ENCODE peak calls at places on chromosomes 3 and 15, in eight cellular contexts. U, R, Y, N, Z, C, T and B are unnamed samples.

GRCh38 chr3:156787926-156788663 is 38.1 kb upstream of the LEKR1 start:
- DNase-seq in C (no peak), Z (no peak), U (no peak), T (no peak), R (no peak), Y (no peak), N (peak; percentile 85), B (no peak)

GRCh38 chr3:171420667-171421066 is 39.5 kb downstream of the TNIK start:
- DNase-seq in U (peak; percentile 32), N (peak; percentile 49), C (no peak), Y (no peak), Z (no peak), T (no peak), R (no peak), B (no peak)

GRCh38 chr3:170967126-170967525 is 58.7 kb upstream of the EIF5A2 start:
- DNase-seq in Y (no peak), N (no peak), R (no peak), U (no peak), C (no peak), T (no peak), Z (no peak), B (no peak)

GRCh38 chr15:73686781-73687256 is 2.6 kb downstream of the CD276 start:
- DNase-seq in C (no peak), U (no peak), Z (no peak), T (no peak), Y (no peak), R (no peak), N (peak; percentile 90), B (no peak)

GRCh38 chr3:111747490-111747889 is 111.6 kb upstream of the PHLDB2 start:
- DNase-seq in T (no peak), U (no peak), Z (no peak), C (no peak), R (no peak), Y (no peak), N (no peak), B (no peak)

GRCh38 chr15:56739964-56740640 is 6.8 kb upstream of the ZNF280D start:
- DNase-seq in T (no peak), R (no peak), U (no peak), N (no peak), C (no peak), Y (no peak), Z (no peak), B (peak; percentile 83)

GRCh38 chr3:79358327-79358726 is 409.5 kb downstream of the ROBO1 start:
- DNase-seq in C (no peak), R (no peak), Y (no peak), U (no peak), Z (no peak), T (no peak), N (no peak), B (no peak)

GRCh38 chr3:106829206-106829605 is 548.0 kb upstream of the CCDC54 start:
- DNase-seq in C (no peak), N (no peak), T (peak; percentile 42), Z (no peak), R (no peak), U (no peak), Y (no peak), B (peak; percentile 59)

GRCh38 chr3:69226071-69226470 is 103.7 kb upstream of the LMOD3 start:
- DNase-seq in C (no peak), Z (no peak), T (no peak), R (no peak), U (no peak), Y (no peak), N (no peak), B (no peak)

GRCh38 chr3:64008952-64009351 is 14.3 kb downstream of the PSMD6 start:
- DNase-seq in Y (no peak), U (no peak), N (peak; percentile 16), Z (no peak), R (no peak), T (no peak), C (no peak), B (no peak)

GRCh38 chr3:64008487-64008886 is 14.8 kb downstream of the PSMD6 start:
- DNase-seq in Z (no peak), N (no peak), C (no peak), R (no peak), T (no peak), U (no peak), Y (no peak), B (no peak)

GRCh38 chr3:64010199-64010598 is 13.1 kb downstream of the PSMD6 start:
- DNase-seq in R (no peak), T (no peak), Y (no peak), C (no peak), N (no peak), Z (no peak), U (no peak), B (no peak)

GRCh38 chr3:64009528-64009927 is 13.8 kb downstream of the PSMD6 start:
- DNase-seq in T (no peak), U (no peak), N (no peak), Y (no peak), C (no peak), R (no peak), Z (no peak), B (no peak)

GRCh38 chr3:64011685-64012084 is 11.6 kb downstream of the PSMD6 start:
- DNase-seq in C (no peak), Z (no peak), T (no peak), N (peak; percentile 77), Y (no peak), R (no peak), U (peak; percentile 48), B (no peak)
- H3K36me3 ChIP-seq in C (peaks cover 94% of the 10 kb centered on the region), Z (peaks cover 98% of the 10 kb centered on the region), T (peaks cover 35% of the 10 kb centered on the region), N (peaks cover 16% of the 10 kb centered on the region), Y (no peaks in the 10 kb centered on the region), R (peaks cover 27% of the 10 kb centered on the region), U (no peaks in the 10 kb centered on the region), B (peaks cover 40% of the 10 kb centered on the region)

GRCh38 chr3:42600958-42601675 is 631 bp downstream of the NKTR start:
- DNase-seq in N (peak; percentile 61), C (no peak), U (peak; percentile 73), Z (peak; percentile 83), T (peak; percentile 89), R (peak; percentile 39), Y (peak; percentile 45), B (peak; percentile 82)

GRCh38 chr3:42608586-42608985 is 8.1 kb downstream of the NKTR start:
- DNase-seq in R (no peak), N (peak; percentile 40), Z (no peak), U (no peak), C (no peak), T (no peak), Y (no peak), B (no peak)

GRCh38 chr3:42602961-42603360 is 2.5 kb downstream of the NKTR start:
- DNase-seq in R (no peak), T (no peak), U (no peak), N (no peak), Y (no peak), Z (no peak), C (no peak), B (no peak)

GRCh38 chr3:42601898-42602581 is 1.6 kb downstream of the NKTR start:
- DNase-seq in C (no peak), U (no peak), Z (no peak), T (peak; percentile 16), N (peak; percentile 24), R (no peak), Y (no peak), B (peak; percentile 60)

DNA sequence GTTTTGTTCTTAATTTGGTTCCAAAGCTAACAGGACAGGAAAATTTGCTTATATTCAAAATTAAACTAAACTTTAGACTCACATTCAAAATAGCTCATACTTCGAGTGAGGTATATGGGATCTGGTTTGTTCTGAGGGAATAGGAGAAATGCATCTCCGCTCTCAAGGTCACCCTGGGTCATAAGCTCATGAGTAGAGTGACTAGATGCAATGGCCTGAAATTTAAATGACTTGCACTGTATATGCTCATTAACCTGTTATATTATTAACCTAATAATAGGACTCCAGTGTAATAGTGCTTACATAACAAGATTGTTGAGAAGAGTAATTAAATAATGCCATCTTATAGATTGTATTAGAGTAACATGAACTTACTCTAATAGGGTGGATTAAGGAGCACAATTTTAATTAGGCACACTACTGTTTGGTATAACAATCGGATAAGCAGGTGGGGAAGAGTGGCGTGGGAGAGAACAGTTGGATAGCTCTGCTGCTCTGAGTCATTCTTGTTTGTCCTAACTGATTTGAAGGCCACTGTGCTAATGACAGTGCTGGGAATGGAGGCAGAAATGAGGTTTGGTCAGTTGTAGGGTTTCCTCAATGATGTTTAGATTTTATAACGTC is 5.2 kb downstream of the NKTR start:
- DNase-seq in C (no peak), U (peak; percentile 52), N (no peak), R (no peak), Y (no peak), Z (no peak), T (peak; percentile 6), B (no peak)
- H3K4me1 ChIP-seq in C (peaks cover 43% of the 10 kb centered on the region), U (peaks cover 22% of the 10 kb centered on the region), N (peaks cover 3% of the 10 kb centered on the region), R (no peaks in the 10 kb centered on the region), Y (peaks cover 44% of the 10 kb centered on the region), Z (peaks cover 51% of the 10 kb centered on the region), T (peaks cover 13% of the 10 kb centered on the region), B (peaks cover 17% of the 10 kb centered on the region)

GRCh38 chr3:149368850-149369497 is 8.5 kb downstream of the TM4SF1 start:
- DNase-seq in R (no peak), Y (no peak), C (no peak), T (no peak), U (no peak), N (no peak), Z (no peak), B (no peak)

GRCh38 chr3:149371723-149372114 is 5.7 kb downstream of the TM4SF1 start:
- DNase-seq in T (no peak), Y (no peak), Z (no peak), N (no peak), R (no peak), U (no peak), C (no peak), B (no peak)

GRCh38 chr3:149373235-149374125 is 4.0 kb downstream of the TM4SF1 start:
- DNase-seq in R (no peak), Z (no peak), U (no peak), N (peak; percentile 94), C (no peak), Y (no peak), T (no peak), B (no peak)

GRCh38 chr3:149369991-149370866 is 7.2 kb downstream of the TM4SF1 start:
- DNase-seq in U (no peak), Z (no peak), N (no peak), T (peak; percentile 63), C (no peak), Y (no peak), R (peak; percentile 13), B (peak; percentile 60)

DNA sequence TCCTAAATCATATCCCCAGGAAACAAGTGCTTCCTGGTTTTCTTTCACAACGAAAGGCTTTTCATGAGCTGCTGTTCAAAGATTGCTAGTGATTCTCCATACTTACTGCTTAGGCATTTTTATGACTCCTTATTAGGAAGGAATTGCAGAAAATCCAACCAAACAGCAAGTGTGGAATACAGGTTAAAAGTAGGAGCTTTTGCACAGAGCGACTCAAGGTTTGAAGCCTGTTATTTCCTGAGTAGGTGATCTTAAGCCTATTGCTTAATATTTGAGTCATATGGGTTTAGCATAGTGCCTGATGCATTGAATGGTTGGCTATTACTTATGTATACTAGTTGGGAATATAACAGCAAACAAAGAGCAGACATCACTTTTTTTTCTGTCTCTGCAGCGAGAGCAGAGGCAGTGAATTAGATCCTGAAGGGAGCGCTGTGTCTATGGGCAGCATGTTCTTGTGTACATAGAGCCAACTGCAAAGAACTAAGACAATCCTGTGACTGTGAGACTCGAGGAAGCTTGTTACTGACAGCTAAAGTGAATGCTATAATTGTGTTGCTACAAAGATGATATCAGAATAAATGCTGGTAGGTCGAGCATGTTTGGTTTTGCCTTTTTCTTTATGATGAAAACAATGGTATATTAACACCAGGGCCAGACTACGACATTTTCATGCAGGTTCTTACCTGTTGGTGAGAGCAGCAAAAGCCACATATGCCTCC is 6.3 kb downstream of the TM4SF1 start:
- DNase-seq in C (no peak), Z (no peak), T (peak; percentile 15), U (no peak), R (no peak), N (peak; percentile 62), Y (no peak), B (peak; percentile 33)
- H3K36me3 ChIP-seq in C (no peaks in the 10 kb centered on the region), Z (peaks cover 19% of the 10 kb centered on the region), T (no peaks in the 10 kb centered on the region), U (no peaks in the 10 kb centered on the region), R (no peaks in the 10 kb centered on the region), N (peaks cover 14% of the 10 kb centered on the region), Y (no peaks in the 10 kb centered on the region), B (no peaks in the 10 kb centered on the region)

GRCh38 chr3:126994661-126995161 is 11.8 kb downstream of the PLXNA1 start:
- DNase-seq in N (no peak), Y (no peak), R (no peak), Z (no peak), C (no peak), T (no peak), U (no peak), B (no peak)
- H3K4me1 ChIP-seq in N (peaks cover 5% of the 10 kb centered on the region), Y (peaks cover 29% of the 10 kb centered on the region), R (no peaks in the 10 kb centered on the region), Z (peaks cover 31% of the 10 kb centered on the region), C (no peaks in the 10 kb centered on the region), T (no peaks in the 10 kb centered on the region), U (peaks cover 25% of the 10 kb centered on the region), B (no peaks in the 10 kb centered on the region)